ENCODE peak calls at places on chromosomes 12 and 14, in ten cellular contexts. G is H7, C is trophoblast cell, I is GM23248, P is prostate gland, W is mucosa of descending colon, O is IMR-90, N is cardiac muscle cell, Z is stomach, J is MM.1S. D is an unnamed sample.

GRCh38 chr12:76571256-76571655 is 11.7 kb upstream of the OSBPL8 start:
- DNase-seq in J (no peak), P (no peak), W (no peak), G (no peak), C (no peak), O (peak), Z (no peak), N (no peak), I (peak), D (no peak)

GRCh38 chr14:75022655-75023054 is 19.9 kb downstream of the EIF2B2 start:
- DNase-seq in J (no peak), N (no peak), P (no peak), O (no peak), C (no peak), I (peak), Z (no peak), G (peak), W (no peak), D (peak)

GRCh38 chr14:23568600-23569310 is 1.2 kb upstream of the AP1G2 start:
- DNase-seq in O (no peak), J (no peak), W (no peak), N (no peak), Z (no peak), C (peak), P (no peak), G (peak), I (peak), D (peak)

GRCh38 chr12:133080051-133080618 is 588 bp upstream of the ZNF140 start:
- DNase-seq in Z (peak), N (peak), O (peak), I (peak), P (peak), C (peak), W (peak), G (peak), J (peak), D (peak)

GRCh38 chr12:42426733-42427132 is 100.8 kb downstream of the PPHLN1 start:
- DNase-seq in N (peak), J (no peak), O (peak), P (no peak), Z (no peak), C (peak), W (no peak), G (peak), I (peak), D (no peak)

GRCh38 chr14:23063601-23064000 is 6.3 kb upstream of the CDH24 start:
- DNase-seq in P (no peak), N (no peak), Z (no peak), I (no peak), J (no peak), C (peak), O (no peak), W (no peak), G (no peak), D (no peak)

GRCh38 chr12:30166416-30166815 is 382.7 kb upstream of the TMTC1 start:
- DNase-seq in I (peak), P (no peak), Z (no peak), W (no peak), C (peak), J (no peak), N (peak), O (no peak), G (no peak), D (no peak)

GRCh38 chr14:67228325-67228984 is 12.8 kb upstream of the PALS1 start:
- DNase-seq in Z (no peak), W (no peak), N (no peak), J (no peak), C (no peak), O (peak), I (peak), P (no peak), G (no peak), D (no peak)

GRCh38 chr12:62658910-62659309 is 192.3 kb downstream of the MON2 start:
- DNase-seq in Z (no peak), J (no peak), C (no peak), G (no peak), P (no peak), W (no peak), N (no peak), I (peak), O (no peak), D (no peak)

GRCh38 chr14:75794615-75795038 is 133.6 kb downstream of the TTLL5 start:
- DNase-seq in W (no peak), J (no peak), G (peak), P (no peak), Z (no peak), I (peak), N (peak), C (no peak), O (peak), D (no peak)

GRCh38 chr14:100524233-100524932 is 62.8 kb downstream of the BEGAIN start:
- DNase-seq in C (no peak), J (no peak), P (no peak), O (no peak), N (no peak), G (peak), Z (peak), W (peak), I (no peak), D (no peak)

GRCh38 chr12:123384994-123385376 is 1.1 kb downstream of the KMT5A start:
- DNase-seq in G (no peak), I (peak), Z (no peak), C (peak), O (peak), W (no peak), J (no peak), N (peak), P (no peak), D (no peak)

GRCh38 chr12:57740656-57741412 is 2.3 kb upstream of the AGAP2 start:
- DNase-seq in J (peak), N (no peak), C (no peak), I (no peak), O (no peak), Z (no peak), G (no peak), P (no peak), W (peak), D (no peak)

GRCh38 chr14:72677664-72678063 is 216.2 kb downstream of the DPF3 start:
- DNase-seq in O (peak), C (no peak), N (no peak), P (no peak), W (no peak), I (peak), J (no peak), Z (no peak), G (no peak), D (no peak)

GRCh38 chr14:95183082-95183481 is 25.8 kb upstream of the DICER1 start:
- DNase-seq in G (no peak), I (no peak), P (no peak), O (no peak), W (no peak), Z (no peak), C (no peak), N (no peak), J (no peak), D (no peak)

GRCh38 chr12:18140969-18141368 is 51.0 kb upstream of the RERGL start:
- DNase-seq in P (no peak), W (no peak), N (peak), O (no peak), G (no peak), I (no peak), Z (no peak), C (no peak), J (no peak), D (no peak)

GRCh38 chr14:40122978-40123648 is 690.9 kb upstream of the FBXO33 start:
- DNase-seq in O (no peak), W (no peak), J (no peak), N (peak), P (no peak), I (peak), C (no peak), G (no peak), Z (no peak), D (no peak)

GRCh38 chr14:90774316-90774715 is 41.9 kb downstream of the TTC7B start:
- DNase-seq in C (no peak), G (no peak), W (no peak), O (no peak), J (no peak), Z (no peak), N (no peak), P (no peak), I (no peak), D (no peak)

GRCh38 chr14:101562659-101563351 is 1.5 kb downstream of the DIO3 start:
- DNase-seq in Z (no peak), C (no peak), J (no peak), N (no peak), O (no peak), W (peak), P (no peak), I (no peak), G (no peak), D (no peak)

GRCh38 chr12:47801170-47801903 is 18.4 kb downstream of the HDAC7 start:
- DNase-seq in O (no peak), P (peak), J (no peak), C (no peak), W (no peak), G (no peak), Z (no peak), N (no peak), I (peak), D (no peak)

GRCh38 chr14:22908601-22909000 is 10.3 kb downstream of the RBM23 start:
- DNase-seq in W (no peak), Z (no peak), J (no peak), C (no peak), P (no peak), I (peak), G (no peak), O (peak), N (peak), D (no peak)

GRCh38 chr12:51020448-51021182 is 5.6 kb downstream of the SLC11A2 start:
- DNase-seq in N (no peak), Z (no peak), C (no peak), J (no peak), P (no peak), W (no peak), G (no peak), O (no peak), I (no peak), D (no peak)

GRCh38 chr14:52067873-52068740 is 752 bp downstream of the NID2 start:
- DNase-seq in P (no peak), O (peak), I (peak), W (peak), C (peak), G (peak), Z (no peak), N (peak), J (no peak), D (peak)

GRCh38 chr12:132444957-132445883 is 44.7 kb upstream of the FBRSL1 start:
- DNase-seq in J (no peak), G (peak), W (peak), I (peak), Z (peak), O (no peak), C (no peak), P (peak), N (no peak), D (no peak)

GRCh38 chr12:94263011-94263786 is 114.8 kb downstream of the PLXNC1 start:
- DNase-seq in O (no peak), G (no peak), J (no peak), Z (no peak), I (peak), N (no peak), P (no peak), C (no peak), W (no peak), D (peak)

GRCh38 chr14:99267871-99268775 is 3.9 kb downstream of the BCL11B start:
- DNase-seq in I (no peak), N (no peak), W (no peak), G (no peak), J (no peak), Z (no peak), O (no peak), C (no peak), P (no peak), D (no peak)

GRCh38 chr14:99264691-99265090 is 7.3 kb downstream of the BCL11B start:
- DNase-seq in G (no peak), C (no peak), I (no peak), N (no peak), J (no peak), O (no peak), Z (no peak), W (no peak), P (no peak), D (no peak)

GRCh38 chr14:99265571-99265970 is 6.4 kb downstream of the BCL11B start:
- DNase-seq in J (no peak), O (no peak), I (no peak), Z (no peak), G (no peak), N (no peak), C (no peak), P (no peak), W (no peak), D (no peak)

GRCh38 chr14:99268776-99269510 is 3.1 kb downstream of the BCL11B start:
- DNase-seq in Z (no peak), I (no peak), J (no peak), P (no peak), G (peak), N (no peak), W (no peak), C (no peak), O (no peak), D (no peak)

DNA sequence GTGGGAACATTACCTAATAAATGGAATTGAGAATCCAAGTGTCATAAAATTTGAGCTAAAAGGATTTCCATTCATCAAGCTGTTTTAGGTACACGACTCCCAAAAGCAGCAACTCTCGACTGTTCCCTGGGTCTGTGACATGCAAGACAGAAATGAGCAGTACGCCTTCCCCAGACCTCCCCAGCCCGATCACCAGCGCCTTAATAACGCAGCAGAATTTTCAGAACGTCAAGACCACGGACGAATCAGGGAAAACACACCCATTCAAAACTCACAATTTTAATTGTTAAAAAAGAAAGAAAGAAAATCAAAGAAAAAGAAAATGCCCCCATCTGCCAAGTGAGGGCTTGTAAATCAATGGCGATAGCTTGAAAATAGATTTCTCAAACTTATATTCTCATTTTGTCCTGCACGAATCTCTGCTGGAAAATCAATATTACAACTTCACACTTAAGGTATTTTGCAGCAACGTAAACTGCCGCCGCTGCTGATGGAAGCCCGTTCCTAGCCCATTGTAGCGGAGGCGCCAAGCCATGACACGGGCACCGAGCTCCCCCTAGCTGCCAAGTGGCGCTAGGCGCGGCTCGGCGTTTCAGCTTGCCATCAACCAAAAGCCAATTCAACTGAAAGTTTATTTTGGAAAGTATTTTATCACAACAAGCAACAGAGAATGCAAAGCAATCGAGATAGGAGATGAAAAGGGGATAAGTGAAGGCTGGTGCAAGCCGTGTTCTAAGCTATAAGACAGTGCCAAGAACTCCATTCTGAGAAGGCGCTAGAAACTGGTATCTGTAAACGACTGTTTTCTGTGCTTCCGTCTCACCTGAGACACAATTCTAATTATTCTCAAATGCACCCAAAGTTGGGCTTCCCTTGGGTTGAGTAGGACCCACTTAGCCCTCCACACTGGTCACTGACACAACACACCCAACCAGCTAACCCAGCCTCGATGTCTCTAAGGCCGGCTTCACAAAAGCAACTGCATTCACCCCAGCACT is 5.5 kb downstream of the BCL11B start:
- DNase-seq in N (peak), G (peak), I (peak), Z (peak), O (peak), P (peak), C (peak), W (peak), J (peak), D (peak)
- H3K4me3 ChIP-seq in N (no peak), G (no peak), I (peak), Z (no peak), O (no peak), P (no peak), C (no peak), W (no peak), J (no peak), D (no peak)

GRCh38 chr14:102652194-102652593 is 59.7 kb downstream of the RCOR1 start:
- DNase-seq in I (no peak), W (no peak), N (no peak), J (no peak), O (no peak), Z (no peak), P (no peak), G (no peak), C (no peak), D (no peak)
- H3K4me3 ChIP-seq in I (no peak), W (no peak), N (no peak), J (no peak), O (no peak), Z (no peak), P (no peak), G (no peak), C (no peak), D (no peak)

GRCh38 chr12:22729898-22730443 is 105.0 kb downstream of the ETNK1 start:
- DNase-seq in C (peak), I (peak), P (no peak), J (no peak), Z (no peak), G (no peak), N (peak), W (no peak), O (peak), D (no peak)
- H3K4me3 ChIP-seq in C (no peak), I (peak), P (no peak), J (no peak), Z (no peak), G (no peak), N (no peak), W (no peak), O (peak), D (no peak)

GRCh38 chr14:81066672-81067071 is 111.3 kb downstream of the TSHR start:
- DNase-seq in J (no peak), C (peak), N (no peak), G (no peak), Z (no peak), O (no peak), W (no peak), I (no peak), P (no peak), D (no peak)
- H3K4me3 ChIP-seq in J (no peak), C (no peak), N (no peak), G (no peak), Z (no peak), O (no peak), W (no peak), I (no peak), P (no peak), D (no peak)

GRCh38 chr12:75505706-75506312 is 5.6 kb downstream of the KRR1 start:
- DNase-seq in O (peak), P (no peak), J (peak), G (no peak), Z (no peak), N (peak), W (no peak), C (peak), I (peak), D (no peak)

GRCh38 chr12:75503866-75504265 is 7.5 kb downstream of the KRR1 start:
- DNase-seq in G (no peak), N (no peak), O (no peak), J (no peak), I (no peak), Z (no peak), C (no peak), W (no peak), P (no peak), D (no peak)

GRCh38 chr12:75511116-75512048 is at the start of gene KRR1:
- DNase-seq in Z (peak), P (peak), C (peak), I (peak), N (peak), J (peak), O (peak), G (peak), W (peak), D (peak)

GRCh38 chr12:75508159-75508558 is 3.2 kb downstream of the KRR1 start:
- DNase-seq in Z (no peak), J (no peak), G (no peak), N (no peak), C (no peak), O (no peak), I (no peak), W (no peak), P (no peak), D (no peak)

DNA sequence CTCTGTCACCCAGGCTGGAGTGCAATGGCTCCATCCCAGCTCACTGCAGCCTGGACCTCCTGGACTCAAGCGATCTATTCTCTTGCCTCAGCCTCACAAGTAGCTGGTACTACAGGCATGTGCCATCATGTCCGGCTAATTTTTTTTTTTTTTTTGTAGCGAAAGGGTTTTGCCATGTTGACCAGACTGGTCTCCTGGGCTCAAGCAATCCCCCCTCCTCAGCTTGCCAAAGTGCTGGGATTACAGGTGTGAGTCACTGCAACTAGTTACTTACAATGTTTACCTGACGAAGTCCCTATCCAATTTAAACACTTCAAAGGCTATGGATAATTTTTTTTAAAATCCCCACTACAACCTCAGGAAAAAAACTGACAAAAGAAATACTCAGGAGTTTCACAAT is 1.8 kb downstream of the KRR1 start:
- DNase-seq in O (no peak), W (no peak), J (no peak), I (no peak), C (no peak), N (no peak), P (no peak), G (no peak), Z (no peak), D (no peak)
- H3K4me3 ChIP-seq in O (no peak), W (no peak), J (no peak), I (peak), C (no peak), N (no peak), P (no peak), G (no peak), Z (no peak), D (no peak)

GRCh38 chr12:112939761-112940357 is 1.6 kb downstream of the OAS3 start:
- DNase-seq in W (no peak), N (no peak), G (no peak), I (no peak), P (no peak), Z (no peak), J (no peak), O (no peak), C (no peak), D (no peak)
- H3K4me3 ChIP-seq in W (no peak), N (no peak), G (no peak), I (no peak), P (no peak), Z (peak), J (peak), O (no peak), C (no peak), D (peak)

DNA sequence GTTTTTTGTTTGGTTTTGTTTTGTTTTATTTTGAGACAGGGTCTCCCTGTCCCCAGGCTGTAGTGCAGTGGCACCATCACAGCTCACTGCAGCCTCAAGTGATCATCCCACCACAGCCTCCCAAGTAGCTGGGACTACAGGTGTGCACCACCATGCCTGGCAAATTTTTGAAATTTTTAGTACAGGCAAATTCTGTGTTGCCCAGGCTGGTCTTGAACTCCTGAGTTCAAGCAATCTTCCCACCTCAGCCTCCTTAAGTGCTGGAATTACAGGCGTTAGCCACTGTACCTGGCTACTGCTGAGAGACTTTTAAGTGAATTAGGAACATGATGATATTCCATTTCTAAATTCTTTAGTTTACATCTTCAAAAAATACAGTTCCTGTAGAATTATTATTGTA is 2.6 kb downstream of the LYZ start:
- DNase-seq in P (no peak), J (no peak), Z (no peak), C (no peak), N (no peak), G (no peak), O (no peak), W (no peak), I (no peak), D (no peak)
- H3K4me3 ChIP-seq in P (no peak), J (no peak), Z (peak), C (no peak), N (no peak), G (no peak), O (no peak), W (no peak), I (no peak), D (no peak)

DNA sequence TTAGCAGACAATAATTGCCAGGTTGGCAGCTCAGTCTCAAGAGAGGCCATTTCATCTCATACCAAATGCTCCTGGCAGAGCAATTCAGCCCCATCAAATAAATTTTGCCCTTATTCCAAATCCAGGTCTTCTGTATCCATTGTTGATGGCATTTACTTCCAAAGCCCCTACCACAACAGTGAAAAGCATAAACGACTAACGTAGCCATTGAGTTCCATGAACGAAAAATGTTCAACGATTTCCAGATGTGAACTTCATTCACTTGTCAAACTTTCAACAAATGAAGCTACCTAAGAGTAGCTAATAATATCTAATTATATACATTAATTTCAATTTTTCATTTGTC is 3.0 kb upstream of the GCN1 start:
- DNase-seq in I (no peak), Z (no peak), O (no peak), P (no peak), W (no peak), N (no peak), C (no peak), J (no peak), G (no peak), D (no peak)
- H3K4me3 ChIP-seq in I (peak), Z (peak), O (no peak), P (no peak), W (no peak), N (no peak), C (no peak), J (no peak), G (no peak), D (no peak)

GRCh38 chr12:110067531-110067930 is 19.2 kb upstream of the C12orf76 start:
- DNase-seq in G (no peak), P (no peak), O (no peak), N (no peak), C (no peak), Z (no peak), J (no peak), W (no peak), I (no peak), D (peak)
- H3K4me3 ChIP-seq in G (no peak), P (no peak), O (no peak), N (no peak), C (no peak), Z (no peak), J (no peak), W (no peak), I (no peak), D (no peak)